ENCODE peak calls at places on chromosomes 13 and 19, in four cellular contexts. S, O, P and W are unnamed samples.
A peak's percentile ranks its signal among the peaks of the same experiment; 100 is the strongest.

GRCh38 chr19:54882758-54883157 is 8.7 kb downstream of the FCAR start:
- DNase-seq in S (no peak), P (no peak), O (no peak), W (no peak)

GRCh38 chr13:107882708-107883560 is 332.4 kb downstream of the LIG4 start:
- DNase-seq in P (no peak), S (no peak), O (no peak), W (no peak)

GRCh38 chr19:10005632-10006334 is 4.5 kb downstream of the COL5A3 start:
- DNase-seq in O (no peak), P (no peak), S (no peak), W (no peak)

GRCh38 chr19:37718357-37718756 is 1.2 kb downstream of the ZNF607 start:
- DNase-seq in S (no peak), O (no peak), P (no peak), W (peak; percentile 6)

GRCh38 chr13:28357846-28358496 is 137.0 kb downstream of the FLT1 start:
- DNase-seq in O (no peak), S (no peak), P (no peak), W (peak; percentile 68)

GRCh38 chr19:8643860-8644653 is 13.6 kb downstream of the NFILZ start:
- DNase-seq in O (no peak), P (no peak), S (no peak), W (no peak)

GRCh38 chr19:35055715-35056179 is 14.2 kb downstream of the HPN start:
- DNase-seq in S (peak; percentile 94), P (no peak), O (no peak), W (no peak)

GRCh38 chr13:30030141-30030750 is 179.8 kb upstream of the UBL3 start:
- DNase-seq in P (no peak), S (no peak), O (no peak), W (no peak)

GRCh38 chr19:47230122-47230920 is 678 bp downstream of the BBC3 start:
- DNase-seq in O (no peak), P (no peak), S (peak; percentile 73), W (peak; percentile 56)

GRCh38 chr13:21980049-21980448 is 309.2 kb downstream of the FGF9 start:
- DNase-seq in O (no peak), P (no peak), S (no peak), W (no peak)

GRCh38 chr19:50449236-50449899 is 16.7 kb downstream of the MYBPC2 start:
- DNase-seq in P (no peak), O (no peak), S (no peak), W (no peak)

GRCh38 chr13:111572956-111573355 is 252.5 kb downstream of the TEX29 start:
- DNase-seq in O (no peak), S (no peak), P (no peak), W (no peak)

GRCh38 chr13:32001392-32001768 is 30.2 kb upstream of the FRY start:
- DNase-seq in S (peak; percentile 36), O (peak; percentile 53), P (peak; percentile 24), W (peak; percentile 65)

GRCh38 chr19:10587022-10587838 is at the start of gene AP1M2:
- DNase-seq in O (peak; percentile 63), P (no peak), S (peak; percentile 85), W (no peak)

GRCh38 chr13:113801289-113801961 is 42.4 kb downstream of the TMEM255B start:
- DNase-seq in S (no peak), P (no peak), O (no peak), W (no peak)

GRCh38 chr19:17762505-17763229 is 11.4 kb downstream of the FCHO1 start:
- DNase-seq in S (peak; percentile 97), P (peak; percentile 84), O (peak; percentile 25), W (peak; percentile 73)

GRCh38 chr13:39675904-39676303 is 20.4 kb downstream of the COG6 start:
- DNase-seq in O (no peak), P (no peak), S (no peak), W (no peak)

GRCh38 chr13:55087085-55087484 is 2053.6 kb upstream of the PRR20A start:
- DNase-seq in S (peak; percentile 63), P (no peak), O (no peak), W (no peak)

GRCh38 chr13:110234532-110234931 is 72.4 kb downstream of the COL4A1 start:
- DNase-seq in O (no peak), S (no peak), P (no peak), W (no peak)

GRCh38 chr19:36819130-36819630 is 19.0 kb downstream of the ZNF790 start:
- DNase-seq in O (no peak), S (no peak), P (no peak), W (peak; percentile 6)

GRCh38 chr19:31419871-31420430 is 70.7 kb upstream of the TSHZ3 start:
- DNase-seq in S (peak; percentile 56), P (no peak), O (no peak), W (no peak)

GRCh38 chr13:21063031-21063430 is 1.6 kb upstream of the LATS2 start:
- DNase-seq in S (no peak), P (no peak), O (no peak), W (no peak)

GRCh38 chr13:94322925-94323324 is 156.6 kb downstream of the DCT start:
- DNase-seq in S (no peak), O (no peak), P (no peak), W (peak; percentile 29)

GRCh38 chr13:96238861-96239260 is 149.0 kb downstream of the HS6ST3 start:
- DNase-seq in O (no peak), P (no peak), S (no peak), W (no peak)

GRCh38 chr13:86355301-86355700 is 556.1 kb upstream of the SLITRK6 start:
- DNase-seq in P (no peak), O (no peak), S (no peak), W (no peak)

GRCh38 chr13:50318887-50319286 is 303.6 kb downstream of the KCNRG start:
- DNase-seq in O (no peak), S (no peak), P (no peak), W (no peak)

GRCh38 chr19:12666305-12667048 is at the start of the genes MAN2B1 and WDR83:
- DNase-seq in O (peak; percentile 79), S (peak; percentile 89), P (peak; percentile 80), W (peak; percentile 87)

GRCh38 chr13:24528816-24529398 is 16.3 kb upstream of the PARP4 start:
- DNase-seq in P (no peak), O (no peak), S (no peak), W (no peak)

DNA sequence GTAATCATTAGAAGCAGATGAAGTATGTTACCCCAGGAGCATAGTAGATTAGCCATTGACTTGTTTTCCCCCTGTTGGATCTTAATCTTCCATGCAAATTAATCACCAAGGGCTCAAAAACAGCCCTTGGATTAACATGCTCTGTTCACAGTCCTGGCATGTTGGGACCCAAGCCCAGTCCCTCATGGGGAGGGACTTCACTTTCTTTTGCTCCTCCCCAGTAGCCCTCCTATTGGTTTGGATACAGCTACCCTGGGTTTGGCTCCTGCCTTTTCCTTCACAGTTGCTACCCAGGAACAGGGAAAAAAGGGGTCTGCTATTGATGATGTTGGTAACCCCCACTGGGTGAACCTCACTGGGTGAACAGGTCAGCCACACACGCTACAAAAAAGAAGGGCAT is 16.9 kb upstream of the PARP4 start:
- DNase-seq in O (no peak), S (no peak), P (no peak), W (no peak)
- H2BK12ac ChIP-seq in O (no peak overlapping the region), S (no peak overlapping the region), P (no peak overlapping the region), W (no peak overlapping the region)

DNA sequence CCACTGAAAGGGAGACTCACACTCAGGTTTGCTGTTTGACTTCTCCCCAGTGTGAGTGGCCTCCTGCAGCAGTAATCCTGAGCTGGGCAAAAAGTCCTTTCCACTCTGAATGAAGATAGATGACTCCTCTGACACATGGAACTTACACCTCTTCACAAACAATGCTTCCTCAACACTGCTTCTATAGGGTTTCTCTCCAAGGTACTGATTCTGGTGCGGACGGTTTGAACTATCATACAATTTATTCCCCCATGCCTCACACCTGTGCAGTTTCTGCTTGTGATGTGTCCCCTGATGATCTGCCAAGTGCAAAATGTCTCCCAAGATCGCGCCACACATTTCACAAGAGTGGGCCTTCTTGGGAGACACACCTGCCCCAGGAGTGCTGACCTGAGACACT is 7.6 kb downstream of the ZNF418 start:
- DNase-seq in P (no peak), O (no peak), S (no peak), W (no peak)
- H2BK12ac ChIP-seq in P (no peak overlapping the region), O (no peak overlapping the region), S (no peak overlapping the region), W (no peak overlapping the region)

GRCh38 chr19:56613639-56614038 is 18.5 kb downstream of the ZNF71 start:
- DNase-seq in P (no peak), S (no peak), O (no peak), W (no peak)
- H2BK12ac ChIP-seq in P (no peak overlapping the region), S (no peak overlapping the region), O (no peak overlapping the region), W (no peak overlapping the region)

GRCh38 chr19:45629704-45630103 is 9.5 kb downstream of the EML2 start:
- DNase-seq in O (no peak), P (no peak), S (no peak), W (no peak)

GRCh38 chr19:45636902-45637301 is 2.3 kb downstream of the EML2 start:
- DNase-seq in P (no peak), O (no peak), S (no peak), W (no peak)

GRCh38 chr19:45636275-45636674 is 2.9 kb downstream of the EML2 start:
- DNase-seq in O (no peak), P (no peak), S (no peak), W (no peak)

GRCh38 chr19:45630463-45630862 is 8.7 kb downstream of the EML2 start:
- DNase-seq in O (peak; percentile 67), S (no peak), P (no peak), W (peak; percentile 81)

GRCh38 chr19:45632468-45633196 is 6.6 kb downstream of the EML2 start:
- DNase-seq in S (peak; percentile 94), O (peak; percentile 91), P (peak; percentile 88), W (peak; percentile 85)
- H2BK12ac ChIP-seq in S (no peak overlapping the region), O (peak overlapping the region; percentile 35), P (no peak overlapping the region), W (no peak overlapping the region)

DNA sequence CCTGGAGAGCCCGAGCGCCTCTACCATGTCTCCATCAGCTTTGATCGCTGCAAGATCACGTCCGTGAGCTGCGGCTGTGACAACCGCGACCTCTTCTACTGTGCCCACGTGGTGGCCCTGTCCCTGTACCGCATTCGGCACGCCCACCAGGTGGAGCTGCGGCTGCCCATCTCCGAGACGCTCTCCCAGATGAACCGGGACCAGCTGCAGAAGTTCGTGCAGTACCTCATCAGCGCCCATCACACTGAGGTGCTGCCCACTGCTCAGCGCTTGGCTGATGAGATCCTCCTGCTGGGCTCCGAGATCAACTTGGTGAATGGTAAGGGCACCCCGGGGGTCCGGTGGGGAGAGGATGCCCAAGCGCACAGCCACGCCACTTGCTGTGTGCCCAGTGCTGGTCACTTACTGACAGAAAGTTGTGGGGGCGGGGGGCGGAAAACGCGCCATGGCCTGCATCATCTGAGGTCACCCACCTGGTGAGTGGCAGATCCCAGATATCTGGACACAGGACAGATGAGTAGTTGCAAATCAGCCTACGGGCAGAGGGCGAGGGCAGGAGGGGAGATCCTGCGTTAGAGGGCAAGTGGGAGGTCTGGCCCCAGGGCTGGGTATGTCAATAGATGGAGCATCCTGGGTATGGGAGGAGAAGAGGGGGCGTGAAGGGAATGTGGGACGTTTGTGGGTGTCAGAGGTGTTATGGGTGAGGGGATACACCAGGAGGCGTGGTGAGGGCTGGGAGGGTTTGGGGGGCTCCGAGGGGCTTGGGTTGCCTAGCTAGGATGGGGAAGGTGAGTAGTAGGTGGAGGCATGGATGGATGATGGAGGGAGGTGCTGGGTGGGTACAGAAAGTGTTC is 9.8 kb downstream of the ZSWIM4 start:
- DNase-seq in P (no peak), O (no peak), S (peak; percentile 88), W (no peak)
- H2BK12ac ChIP-seq in P (no peak overlapping the region), O (no peak overlapping the region), S (no peak overlapping the region), W (no peak overlapping the region)

GRCh38 chr19:2291185-2291751 is 9.3 kb upstream of the PEAK3 start:
- DNase-seq in O (no peak), P (peak; percentile 71), S (peak; percentile 75), W (no peak)
- H2BK12ac ChIP-seq in O (no peak overlapping the region), P (no peak overlapping the region), S (no peak overlapping the region), W (no peak overlapping the region)